ENCODE peak calls at places on chromosome 12, in five cellular contexts. C is H1, N is K562, J is HepG2, O is GM12878. R is an unnamed sample.

GRCh38 chr12:54680374-54680773 is 32.2 kb upstream of the DCD start:
- DNase-seq in J (peak), C (peak), N (peak), O (no peak), R (peak)

GRCh38 chr12:108846320-108846719 is 11.1 kb downstream of the SSH1 start:
- DNase-seq in N (no peak), O (no peak), J (no peak), C (no peak), R (no peak)

GRCh38 chr12:24748326-24748725 is 200.6 kb downstream of the BCAT1 start:
- DNase-seq in C (no peak), O (no peak), J (no peak), N (no peak), R (peak)

GRCh38 chr12:127284870-127285431 is 982.0 kb upstream of the TMEM132C start:
- DNase-seq in J (no peak), C (no peak), N (no peak), O (no peak), R (no peak)

GRCh38 chr12:55684761-55685370 is 22.8 kb downstream of the ITGA7 start:
- DNase-seq in N (no peak), J (no peak), C (no peak), O (no peak), R (no peak)

GRCh38 chr12:40820794-40821484 is 128.7 kb downstream of the CNTN1 start:
- DNase-seq in N (no peak), O (no peak), C (no peak), J (no peak), R (no peak)

GRCh38 chr12:14547571-14547970 is 20.1 kb downstream of the PLBD1 start:
- DNase-seq in J (no peak), C (no peak), O (no peak), N (no peak), R (no peak)

GRCh38 chr12:104190151-104190550 is 25.4 kb upstream of the TXNRD1 start:
- DNase-seq in O (no peak), N (no peak), C (no peak), J (no peak), R (no peak)

GRCh38 chr12:106070147-106070546 is 68.6 kb downstream of the NUAK1 start:
- DNase-seq in C (no peak), N (no peak), O (no peak), J (no peak), R (no peak)

GRCh38 chr12:47828008-47828966 is 8.6 kb upstream of the HDAC7 start:
- DNase-seq in J (no peak), C (no peak), O (no peak), N (no peak), R (no peak)

GRCh38 chr12:110934093-110934852 is 13.9 kb upstream of the MYL2 start:
- DNase-seq in C (no peak), N (no peak), O (no peak), J (peak), R (peak)

GRCh38 chr12:68121143-68121542 is 38.4 kb downstream of the IFNG start:
- DNase-seq in O (no peak), C (no peak), J (no peak), N (no peak), R (no peak)

GRCh38 chr12:13087766-13088165 is 15.7 kb downstream of the GSG1 start:
- DNase-seq in J (no peak), N (no peak), C (no peak), O (no peak), R (peak)

GRCh38 chr12:77788231-77789168 is 42.2 kb upstream of the NAV3 start:
- DNase-seq in C (no peak), N (no peak), O (no peak), J (no peak), R (peak)

GRCh38 chr12:6212086-6212485 is 11.9 kb downstream of the CD9 start:
- DNase-seq in O (no peak), C (no peak), N (no peak), J (no peak), R (no peak)

GRCh38 chr12:84791444-84791843 is 121.2 kb downstream of the SLC6A15 start:
- DNase-seq in O (no peak), N (no peak), C (no peak), J (no peak), R (no peak)

GRCh38 chr12:24911284-24911791 is 37.6 kb downstream of the BCAT1 start:
- DNase-seq in C (no peak), N (peak), O (no peak), J (peak), R (no peak)

GRCh38 chr12:98653866-98654493 is 8.9 kb downstream of the APAF1 start:
- DNase-seq in C (no peak), N (peak), J (peak), O (no peak), R (peak)

GRCh38 chr12:57127101-57127709 is 1.1 kb upstream of the LRP1 start:
- DNase-seq in N (peak), C (no peak), O (no peak), J (peak), R (peak)

GRCh38 chr12:80847575-80847974 is 90.2 kb downstream of the LIN7A start:
- DNase-seq in O (no peak), C (no peak), N (no peak), J (no peak), R (no peak)

GRCh38 chr12:48086327-48086726 is 19.6 kb downstream of the SENP1 start:
- DNase-seq in O (no peak), C (no peak), J (no peak), N (no peak), R (no peak)

GRCh38 chr12:13187399-13187798 is 9.1 kb upstream of the EMP1 start:
- DNase-seq in N (no peak), C (no peak), J (no peak), O (no peak), R (no peak)

GRCh38 chr12:80807640-80808288 is 91.1 kb downstream of the MYF5 start:
- DNase-seq in O (peak), C (no peak), J (peak), N (no peak), R (no peak)

GRCh38 chr12:130186631-130187269 is 24.5 kb downstream of the FZD10 start:
- DNase-seq in C (no peak), O (no peak), J (no peak), N (no peak), R (no peak)

GRCh38 chr12:1424674-1425395 is 169.5 kb downstream of the FBXL14 start:
- DNase-seq in C (no peak), O (no peak), N (no peak), J (no peak), R (no peak)

DNA sequence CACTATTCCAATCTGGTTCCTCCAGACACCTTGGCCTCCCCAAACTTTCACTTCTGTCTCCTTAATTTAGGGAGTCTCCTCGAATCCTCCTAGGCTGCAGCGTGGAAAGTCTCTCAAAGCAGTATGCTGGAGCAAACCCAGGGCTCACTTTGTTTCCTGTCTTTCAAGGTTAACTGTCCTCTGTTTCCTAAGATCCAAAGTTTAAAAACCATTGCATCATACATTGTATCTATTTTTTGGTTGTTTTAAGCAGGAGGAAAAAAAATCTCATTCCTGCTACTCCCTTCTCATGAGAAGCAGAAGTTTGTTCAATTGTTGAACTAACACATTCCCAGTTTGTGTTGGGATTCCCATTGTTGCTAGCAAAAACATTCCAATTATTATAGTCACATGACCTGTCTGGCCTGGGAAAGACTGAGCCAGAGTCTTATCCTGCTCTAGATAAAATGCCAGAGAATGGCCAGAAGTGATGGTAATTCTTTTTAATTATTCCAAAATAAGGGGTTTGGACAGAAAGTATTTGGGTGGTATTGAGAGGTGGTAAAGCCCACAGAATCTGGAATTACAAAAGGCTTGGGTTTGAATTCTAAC is 67.3 kb downstream of the HSPB8 start:
- DNase-seq in C (no peak), J (peak), N (no peak), O (no peak), R (no peak)
- TF ChIP-seq POLR2AphosphoS5 in C (no peak), J (no peak), N (no peak), O (no peak), R (no peak)

GRCh38 chr12:101838628-101839323 is 8.0 kb upstream of the GNPTAB start:
- DNase-seq in J (no peak), O (no peak), C (no peak), N (no peak), R (no peak)
- TF ChIP-seq CREB1 in J (no peak), O (no peak), C (no peak), N (no peak), R (no peak)

GRCh38 chr12:52054231-52054837 is 3.1 kb downstream of the NR4A1 start:
- DNase-seq in J (no peak), O (no peak), N (no peak), C (no peak), R (no peak)
- TF ChIP-seq POLR2AphosphoS5 in J (no peak), O (no peak), N (no peak), C (no peak), R (no peak)

DNA sequence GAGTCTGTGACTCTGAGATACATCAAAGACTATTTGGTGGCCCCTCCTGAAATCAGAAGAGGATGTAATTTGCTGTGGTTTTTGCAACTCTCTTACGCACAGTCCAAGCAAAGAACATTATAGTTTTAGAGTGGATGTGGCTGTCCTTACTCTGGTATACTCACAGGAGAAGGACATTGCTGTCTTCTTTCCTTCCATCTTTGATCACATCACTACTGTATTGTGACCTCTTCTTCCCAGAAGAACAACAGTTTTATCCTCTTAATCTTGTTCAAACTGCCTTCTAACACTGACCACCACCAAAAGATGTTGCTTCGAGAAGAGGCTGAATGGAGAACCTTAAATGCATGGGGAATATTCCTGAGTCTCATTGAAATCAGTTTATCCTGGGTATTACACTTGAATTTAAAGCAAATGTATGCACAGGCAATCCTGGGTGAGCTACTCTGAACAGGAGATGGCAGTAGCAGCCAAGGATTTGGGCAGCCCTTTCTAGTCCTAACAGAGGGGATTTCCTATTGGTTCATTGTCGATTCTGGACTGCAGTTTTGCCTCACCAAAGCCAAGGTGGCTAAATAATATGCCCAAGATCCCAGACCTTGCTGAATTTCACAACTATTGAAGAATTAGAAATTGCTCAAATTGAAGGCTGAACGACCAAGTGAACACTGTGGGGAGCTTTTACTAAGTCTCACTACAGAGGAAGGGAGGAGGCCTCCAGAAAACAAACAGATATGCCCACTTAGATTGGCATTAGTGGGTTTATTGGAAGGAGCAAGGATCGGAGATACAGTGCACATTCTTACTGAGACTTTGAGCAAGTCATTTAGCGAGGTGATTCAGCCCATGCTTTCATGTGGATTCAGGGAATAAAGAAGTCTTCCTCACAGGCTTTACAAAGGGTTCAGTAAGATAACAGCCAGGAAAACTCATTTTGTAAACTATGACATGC is 282.8 kb downstream of the PAWR start:
- DNase-seq in N (peak), J (peak), O (peak), C (peak), R (peak)
- TF ChIP-seq CREB1 in N (no peak), J (no peak), O (no peak), C (no peak), R (no peak)

DNA sequence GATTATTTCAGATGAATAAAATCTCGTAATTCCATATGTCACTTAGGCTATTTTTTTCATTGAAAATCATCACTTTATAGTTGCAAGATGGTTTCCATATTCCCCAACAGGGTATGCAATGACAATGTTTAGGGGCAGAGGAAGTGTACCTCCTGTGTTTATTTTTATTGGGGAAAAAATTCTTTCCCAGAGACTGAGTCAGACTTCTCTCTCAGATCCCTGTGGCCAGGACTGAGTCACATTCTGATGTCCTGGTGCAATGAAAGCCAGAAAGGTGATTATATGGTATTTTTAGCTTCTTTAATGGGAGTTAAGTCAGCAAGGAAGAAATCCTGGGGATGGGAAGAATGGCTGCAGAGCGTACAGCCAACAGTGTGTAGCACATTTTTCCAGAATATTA is 196.9 kb upstream of the ALG10 start:
- DNase-seq in C (no peak), N (no peak), J (no peak), O (no peak), R (no peak)
- TF ChIP-seq POLR2AphosphoS5 in C (no peak), N (no peak), J (no peak), O (no peak), R (no peak)

GRCh38 chr12:125336246-125336645 is 271.0 kb downstream of the AACS start:
- DNase-seq in J (no peak), O (no peak), N (no peak), C (no peak), R (no peak)

GRCh38 chr12:125341422-125341821 is 276.2 kb downstream of the AACS start:
- DNase-seq in O (no peak), J (no peak), N (no peak), C (no peak), R (no peak)

GRCh38 chr12:125343649-125344048 is 278.4 kb downstream of the AACS start:
- DNase-seq in O (no peak), C (no peak), J (no peak), N (no peak), R (no peak)

GRCh38 chr12:125346361-125346760 is 281.1 kb downstream of the AACS start:
- DNase-seq in N (no peak), O (no peak), C (peak), J (no peak), R (peak)

GRCh38 chr12:125340791-125341190 is 275.6 kb downstream of the AACS start:
- DNase-seq in J (peak), O (no peak), N (no peak), C (no peak), R (no peak)
- TF ChIP-seq CREB1 in J (peak), O (no peak), N (no peak), C (no peak), R (no peak)

R was measured in GM23338.